ENCODE peak calls at places on chromosomes 13 and 19, in seven cellular contexts. One of them, this sample, is unnamed.

GRCh38 chr13:109416001-109416400 is 370.4 kb downstream of the IRS2 start:
- DNase-seq in SK-N-DZ: no peak
- DNase-seq in retinal pigment epithelial cell: no peak
- DNase-seq in fibroblast of lung: no peak
- DNase-seq in amniotic stem cell: no peak
- DNase-seq in HTR-8/SVneo: no peak
- DNase-seq in CD4-positive, alpha-beta memory T cell: no peak
- DNase-seq in this sample: no peak

GRCh38 chr13:32947886-32948285 is 68.3 kb upstream of the KL start:
- DNase-seq in SK-N-DZ: peak; percentile 96
- DNase-seq in retinal pigment epithelial cell: no peak
- DNase-seq in fibroblast of lung: no peak
- DNase-seq in amniotic stem cell: no peak
- DNase-seq in HTR-8/SVneo: no peak
- DNase-seq in CD4-positive, alpha-beta memory T cell: no peak
- DNase-seq in this sample: no peak

GRCh38 chr19:416416-416815 is 7.5 kb upstream of the C2CD4C start:
- DNase-seq in SK-N-DZ: no peak
- DNase-seq in retinal pigment epithelial cell: no peak
- DNase-seq in fibroblast of lung: no peak
- DNase-seq in amniotic stem cell: no peak
- DNase-seq in HTR-8/SVneo: no peak
- DNase-seq in CD4-positive, alpha-beta memory T cell: no peak
- DNase-seq in this sample: no peak

GRCh38 chr13:73466561-73466960 is 407.8 kb downstream of the KLF5 start:
- DNase-seq in SK-N-DZ: no peak
- DNase-seq in retinal pigment epithelial cell: no peak
- DNase-seq in fibroblast of lung: peak; percentile 26
- DNase-seq in amniotic stem cell: no peak
- DNase-seq in HTR-8/SVneo: no peak
- DNase-seq in CD4-positive, alpha-beta memory T cell: no peak
- DNase-seq in this sample: no peak

GRCh38 chr19:35254341-35255297 is 5.8 kb downstream of the LSR start:
- DNase-seq in SK-N-DZ: no peak
- DNase-seq in retinal pigment epithelial cell: no peak
- DNase-seq in fibroblast of lung: no peak
- DNase-seq in amniotic stem cell: no peak
- DNase-seq in HTR-8/SVneo: no peak
- DNase-seq in CD4-positive, alpha-beta memory T cell: no peak
- DNase-seq in this sample: no peak

GRCh38 chr13:98262307-98262706 is 85.2 kb upstream of the RNF113B start:
- DNase-seq in SK-N-DZ: no peak
- DNase-seq in retinal pigment epithelial cell: no peak
- DNase-seq in fibroblast of lung: no peak
- DNase-seq in amniotic stem cell: no peak
- DNase-seq in HTR-8/SVneo: no peak
- DNase-seq in CD4-positive, alpha-beta memory T cell: no peak
- DNase-seq in this sample: no peak

GRCh38 chr13:98990701-98991100 is 12.8 kb upstream of the DOCK9 start:
- DNase-seq in SK-N-DZ: no peak
- DNase-seq in retinal pigment epithelial cell: peak; percentile 65
- DNase-seq in fibroblast of lung: peak; percentile 78
- DNase-seq in amniotic stem cell: no peak
- DNase-seq in HTR-8/SVneo: no peak
- DNase-seq in CD4-positive, alpha-beta memory T cell: no peak
- DNase-seq in this sample: no peak

GRCh38 chr19:41530761-41531301 is 45.1 kb upstream of the CEACAM21 start:
- DNase-seq in SK-N-DZ: no peak
- DNase-seq in retinal pigment epithelial cell: no peak
- DNase-seq in fibroblast of lung: no peak
- DNase-seq in amniotic stem cell: no peak
- DNase-seq in HTR-8/SVneo: no peak
- DNase-seq in CD4-positive, alpha-beta memory T cell: peak; percentile 45
- DNase-seq in this sample: no peak

GRCh38 chr19:51808333-51808986 is 13.5 kb downstream of the FPR3 start:
- DNase-seq in SK-N-DZ: no peak
- DNase-seq in retinal pigment epithelial cell: no peak
- DNase-seq in fibroblast of lung: no peak
- DNase-seq in amniotic stem cell: no peak
- DNase-seq in HTR-8/SVneo: peak; percentile 25
- DNase-seq in CD4-positive, alpha-beta memory T cell: no peak
- DNase-seq in this sample: no peak

GRCh38 chr13:60755380-60756163 is 358.6 kb downstream of the TDRD3 start:
- DNase-seq in SK-N-DZ: peak; percentile 32
- DNase-seq in retinal pigment epithelial cell: peak; percentile 80
- DNase-seq in fibroblast of lung: peak; percentile 2
- DNase-seq in amniotic stem cell: no peak
- DNase-seq in HTR-8/SVneo: no peak
- DNase-seq in CD4-positive, alpha-beta memory T cell: no peak
- DNase-seq in this sample: no peak

GRCh38 chr13:48393030-48393697 is 19.7 kb downstream of the LPAR6 start:
- DNase-seq in SK-N-DZ: no peak
- DNase-seq in retinal pigment epithelial cell: no peak
- DNase-seq in fibroblast of lung: no peak
- DNase-seq in amniotic stem cell: no peak
- DNase-seq in HTR-8/SVneo: no peak
- DNase-seq in CD4-positive, alpha-beta memory T cell: no peak
- DNase-seq in this sample: no peak

GRCh38 chr13:80952158-80952557 is 611.2 kb upstream of the SPRY2 start:
- DNase-seq in SK-N-DZ: no peak
- DNase-seq in retinal pigment epithelial cell: no peak
- DNase-seq in fibroblast of lung: no peak
- DNase-seq in amniotic stem cell: no peak
- DNase-seq in HTR-8/SVneo: no peak
- DNase-seq in CD4-positive, alpha-beta memory T cell: no peak
- DNase-seq in this sample: no peak

GRCh38 chr13:112968910-112969691 is at the start of gene MCF2L:
- DNase-seq in SK-N-DZ: peak; percentile 55
- DNase-seq in retinal pigment epithelial cell: peak; percentile 5
- DNase-seq in fibroblast of lung: peak; percentile 25
- DNase-seq in amniotic stem cell: peak; percentile 7
- DNase-seq in HTR-8/SVneo: peak; percentile 45
- DNase-seq in CD4-positive, alpha-beta memory T cell: peak; percentile 71
- DNase-seq in this sample: peak; percentile 49

GRCh38 chr19:52516191-52516590 is 11.3 kb upstream of the ZNF808 start:
- DNase-seq in SK-N-DZ: no peak
- DNase-seq in retinal pigment epithelial cell: no peak
- DNase-seq in fibroblast of lung: no peak
- DNase-seq in amniotic stem cell: no peak
- DNase-seq in HTR-8/SVneo: no peak
- DNase-seq in CD4-positive, alpha-beta memory T cell: no peak
- DNase-seq in this sample: no peak

GRCh38 chr13:23811366-23812027 is 77.7 kb downstream of the MIPEP start:
- DNase-seq in SK-N-DZ: no peak
- DNase-seq in retinal pigment epithelial cell: no peak
- DNase-seq in fibroblast of lung: no peak
- DNase-seq in amniotic stem cell: no peak
- DNase-seq in HTR-8/SVneo: no peak
- DNase-seq in CD4-positive, alpha-beta memory T cell: no peak
- DNase-seq in this sample: no peak

GRCh38 chr19:51186323-51186722 is 38.6 kb upstream of the CD33 start:
- DNase-seq in SK-N-DZ: no peak
- DNase-seq in retinal pigment epithelial cell: no peak
- DNase-seq in fibroblast of lung: no peak
- DNase-seq in amniotic stem cell: no peak
- DNase-seq in HTR-8/SVneo: no peak
- DNase-seq in CD4-positive, alpha-beta memory T cell: no peak
- DNase-seq in this sample: no peak

GRCh38 chr13:33202644-33203169 is 82.8 kb downstream of the STARD13 start:
- DNase-seq in SK-N-DZ: no peak
- DNase-seq in retinal pigment epithelial cell: no peak
- DNase-seq in fibroblast of lung: no peak
- DNase-seq in amniotic stem cell: no peak
- DNase-seq in HTR-8/SVneo: no peak
- DNase-seq in CD4-positive, alpha-beta memory T cell: no peak
- DNase-seq in this sample: no peak

GRCh38 chr19:13850910-13851753 is 25.8 kb upstream of the NANOS3 start:
- DNase-seq in SK-N-DZ: no peak
- DNase-seq in retinal pigment epithelial cell: peak; percentile 93
- DNase-seq in fibroblast of lung: peak; percentile 96
- DNase-seq in amniotic stem cell: peak; percentile 73
- DNase-seq in HTR-8/SVneo: peak; percentile 85
- DNase-seq in CD4-positive, alpha-beta memory T cell: no peak
- DNase-seq in this sample: peak; percentile 32

GRCh38 chr19:16235811-16236710 is 38.4 kb downstream of the AP1M1 start:
- DNase-seq in SK-N-DZ: no peak
- DNase-seq in retinal pigment epithelial cell: no peak
- DNase-seq in fibroblast of lung: no peak
- DNase-seq in amniotic stem cell: no peak
- DNase-seq in HTR-8/SVneo: no peak
- DNase-seq in CD4-positive, alpha-beta memory T cell: no peak
- DNase-seq in this sample: no peak

GRCh38 chr19:47107953-47108746 is 5.4 kb downstream of the ZC3H4 start:
- DNase-seq in SK-N-DZ: no peak
- DNase-seq in retinal pigment epithelial cell: no peak
- DNase-seq in fibroblast of lung: peak; percentile 68
- DNase-seq in amniotic stem cell: no peak
- DNase-seq in HTR-8/SVneo: no peak
- DNase-seq in CD4-positive, alpha-beta memory T cell: no peak
- DNase-seq in this sample: no peak

GRCh38 chr13:111027481-111028439 is 87.3 kb upstream of the ARHGEF7 start:
- DNase-seq in SK-N-DZ: no peak
- DNase-seq in retinal pigment epithelial cell: peak; percentile 20
- DNase-seq in fibroblast of lung: no peak
- DNase-seq in amniotic stem cell: no peak
- DNase-seq in HTR-8/SVneo: no peak
- DNase-seq in CD4-positive, alpha-beta memory T cell: no peak
- DNase-seq in this sample: no peak

GRCh38 chr13:113595131-113595530 is 10.6 kb downstream of the TFDP1 start:
- DNase-seq in SK-N-DZ: no peak
- DNase-seq in retinal pigment epithelial cell: no peak
- DNase-seq in fibroblast of lung: no peak
- DNase-seq in amniotic stem cell: no peak
- DNase-seq in HTR-8/SVneo: no peak
- DNase-seq in CD4-positive, alpha-beta memory T cell: no peak
- DNase-seq in this sample: no peak

GRCh38 chr19:17421942-17422341 is 2.1 kb downstream of the MVB12A start:
- DNase-seq in SK-N-DZ: no peak
- DNase-seq in retinal pigment epithelial cell: no peak
- DNase-seq in fibroblast of lung: no peak
- DNase-seq in amniotic stem cell: no peak
- DNase-seq in HTR-8/SVneo: no peak
- DNase-seq in CD4-positive, alpha-beta memory T cell: no peak
- DNase-seq in this sample: no peak

GRCh38 chr13:38518328-38518727 is 168.5 kb upstream of the FREM2 start:
- DNase-seq in SK-N-DZ: no peak
- DNase-seq in retinal pigment epithelial cell: no peak
- DNase-seq in fibroblast of lung: no peak
- DNase-seq in amniotic stem cell: no peak
- DNase-seq in HTR-8/SVneo: no peak
- DNase-seq in CD4-positive, alpha-beta memory T cell: no peak
- DNase-seq in this sample: no peak

GRCh38 chr19:33472696-33473624 is 48.6 kb downstream of the PEPD start:
- DNase-seq in SK-N-DZ: no peak
- DNase-seq in retinal pigment epithelial cell: no peak
- DNase-seq in fibroblast of lung: peak; percentile 99
- DNase-seq in amniotic stem cell: peak; percentile 48
- DNase-seq in HTR-8/SVneo: peak; percentile 92
- DNase-seq in CD4-positive, alpha-beta memory T cell: no peak
- DNase-seq in this sample: no peak

GRCh38 chr19:14107581-14108461 is 9.7 kb downstream of the PRKACA start:
- DNase-seq in SK-N-DZ: no peak
- DNase-seq in retinal pigment epithelial cell: no peak
- DNase-seq in fibroblast of lung: peak; percentile 67
- DNase-seq in amniotic stem cell: no peak
- DNase-seq in HTR-8/SVneo: no peak
- DNase-seq in CD4-positive, alpha-beta memory T cell: no peak
- DNase-seq in this sample: no peak

GRCh38 chr19:45508931-45509691 is 1.8 kb downstream of the VASP start:
- DNase-seq in SK-N-DZ: no peak
- DNase-seq in retinal pigment epithelial cell: no peak
- DNase-seq in fibroblast of lung: peak; percentile 79
- DNase-seq in amniotic stem cell: peak; percentile 42
- DNase-seq in HTR-8/SVneo: peak; percentile 80
- DNase-seq in CD4-positive, alpha-beta memory T cell: no peak
- DNase-seq in this sample: no peak

GRCh38 chr13:48304132-48304876 is 753 bp downstream of the RB1 start:
- DNase-seq in SK-N-DZ: peak; percentile 34
- DNase-seq in retinal pigment epithelial cell: no peak
- DNase-seq in fibroblast of lung: peak; percentile 64
- DNase-seq in amniotic stem cell: no peak
- DNase-seq in HTR-8/SVneo: peak; percentile 8
- DNase-seq in CD4-positive, alpha-beta memory T cell: peak; percentile 36
- DNase-seq in this sample: no peak

GRCh38 chr13:37407156-37407555 is 191.4 kb downstream of the POSTN start:
- DNase-seq in SK-N-DZ: no peak
- DNase-seq in retinal pigment epithelial cell: no peak
- DNase-seq in fibroblast of lung: no peak
- DNase-seq in amniotic stem cell: no peak
- DNase-seq in HTR-8/SVneo: no peak
- DNase-seq in CD4-positive, alpha-beta memory T cell: no peak
- DNase-seq in this sample: no peak

This sample was measured in CD4-positive, CD25-positive, alpha-beta regulatory T cell.